ENCODE peak calls at places on chromosomes 1 and 21, in five cellular contexts. A is transverse colon; S is CD8-positive, alpha-beta memory T cell; T is hepatocyte; V is CD4-positive, CD25-positive, alpha-beta regulatory T cell. X is an unnamed sample.

GRCh38 chr1:20265243-20265642 is 25.4 kb upstream of the VWA5B1 start:
- DNase-seq in S (no peak), A (peak; percentile 48), T (peak; percentile 41), V (no peak), X (no peak)

GRCh38 chr21:41536076-41536826 is 28.3 kb upstream of the TMPRSS2 start:
- DNase-seq in V (no peak), S (no peak), T (no peak), A (peak; percentile 59), X (peak; percentile 85)

GRCh38 chr1:152110860-152111514 is 4.3 kb downstream of the TCHH start:
- DNase-seq in S (no peak), V (no peak), A (no peak), T (peak; percentile 41), X (no peak)

GRCh38 chr1:25651824-25652741 is 35.5 kb downstream of the MAN1C1 start:
- DNase-seq in V (no peak), T (no peak), A (no peak), S (no peak), X (no peak)

GRCh38 chr1:247281001-247281574 is 25.2 kb downstream of the VN1R5 start:
- DNase-seq in A (no peak), V (no peak), T (no peak), S (no peak), X (no peak)

GRCh38 chr1:204647114-204647804 is 38.3 kb downstream of the LRRN2 start:
- DNase-seq in A (peak; percentile 44), V (no peak), S (no peak), T (peak; percentile 74), X (peak; percentile 32)

GRCh38 chr21:38804617-38805281 is 980 bp upstream of the ETS2 start:
- DNase-seq in A (peak; percentile 86), S (no peak), V (no peak), T (peak; percentile 88), X (peak; percentile 84)

GRCh38 chr1:214808845-214809460 is 206.0 kb downstream of the CENPF start:
- DNase-seq in A (no peak), T (no peak), S (no peak), V (no peak), X (no peak)

GRCh38 chr1:58397187-58397820 is 149.2 kb downstream of the OMA1 start:
- DNase-seq in V (no peak), S (no peak), A (no peak), T (peak; percentile 17), X (no peak)

GRCh38 chr1:185846672-185847440 is 112.7 kb downstream of the HMCN1 start:
- DNase-seq in A (no peak), T (no peak), S (no peak), V (no peak), X (no peak)

GRCh38 chr1:106217765-106218164 is 838.7 kb upstream of the PRMT6 start:
- DNase-seq in T (no peak), S (no peak), A (no peak), V (no peak), X (no peak)

GRCh38 chr1:165169028-165169427 is 187.5 kb downstream of the LMX1A start:
- DNase-seq in V (no peak), T (no peak), S (no peak), A (no peak), X (no peak)

GRCh38 chr1:26811057-26811456 is 15.4 kb upstream of the ZDHHC18 start:
- DNase-seq in T (no peak), V (no peak), A (no peak), S (no peak), X (no peak)

DNA sequence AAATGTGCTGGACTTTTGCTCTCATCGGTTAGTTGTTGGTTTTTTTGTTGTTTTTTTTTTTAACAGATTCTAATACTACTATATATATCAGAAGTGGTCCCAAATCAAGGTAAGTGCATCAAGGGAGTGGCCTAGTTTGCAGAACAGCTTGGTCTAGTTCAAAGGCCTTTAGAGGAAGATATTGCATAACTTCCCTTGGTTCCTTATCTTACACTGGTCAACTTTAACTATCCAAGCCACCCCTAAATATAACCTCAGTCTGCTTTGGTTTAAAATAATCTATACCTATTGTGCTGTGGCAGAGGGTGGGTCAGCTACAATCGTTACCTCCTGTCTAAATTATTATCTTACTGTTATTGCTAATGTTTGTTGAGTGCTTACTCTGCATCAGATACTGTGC is 6.9 kb downstream of the S100A12 start:
- DNase-seq in T (no peak), A (no peak), V (no peak), S (no peak), X (no peak)
- H3K4me3 ChIP-seq in T (no peak overlapping the region), A (no peak overlapping the region), V (no peak overlapping the region), S (no peak overlapping the region), X (no peak overlapping the region)

GRCh38 chr21:45478115-45478801 is 64.0 kb downstream of the SLC19A1 start:
- DNase-seq in A (peak; percentile 74), T (peak; percentile 82), V (peak; percentile 64), S (peak; percentile 77), X (peak; percentile 75)
- H3K27ac ChIP-seq in A (peak overlapping the region; percentile 56), T (no peak overlapping the region), V (peak overlapping the region; percentile 82), S (peak overlapping the region; percentile 40), X (peak overlapping the region; percentile 63)

GRCh38 chr1:78649628-78650027 is at the start of gene IFI44:
- DNase-seq in T (peak; percentile 67), S (peak; percentile 70), A (peak; percentile 79), V (peak; percentile 57), X (peak; percentile 90)

GRCh38 chr1:78652019-78652560 is 2.5 kb downstream of the IFI44 start:
- DNase-seq in A (no peak), T (no peak), V (no peak), S (no peak), X (no peak)

GRCh38 chr1:78650114-78650513 is 483 bp downstream of the IFI44 start:
- DNase-seq in V (no peak), A (no peak), S (no peak), T (no peak), X (no peak)

GRCh38 chr1:78647238-78647637 is 2.4 kb upstream of the IFI44 start:
- DNase-seq in V (no peak), T (no peak), A (no peak), S (no peak), X (no peak)

GRCh38 chr1:78651247-78651646 is 1.6 kb downstream of the IFI44 start:
- DNase-seq in T (no peak), S (peak; percentile 34), V (no peak), A (no peak), X (no peak)
- H3K4me3 ChIP-seq in T (no peak overlapping the region), S (peak overlapping the region; percentile 58), V (peak overlapping the region; percentile 92), A (peak overlapping the region; percentile 38), X (peak overlapping the region; percentile 41)

DNA sequence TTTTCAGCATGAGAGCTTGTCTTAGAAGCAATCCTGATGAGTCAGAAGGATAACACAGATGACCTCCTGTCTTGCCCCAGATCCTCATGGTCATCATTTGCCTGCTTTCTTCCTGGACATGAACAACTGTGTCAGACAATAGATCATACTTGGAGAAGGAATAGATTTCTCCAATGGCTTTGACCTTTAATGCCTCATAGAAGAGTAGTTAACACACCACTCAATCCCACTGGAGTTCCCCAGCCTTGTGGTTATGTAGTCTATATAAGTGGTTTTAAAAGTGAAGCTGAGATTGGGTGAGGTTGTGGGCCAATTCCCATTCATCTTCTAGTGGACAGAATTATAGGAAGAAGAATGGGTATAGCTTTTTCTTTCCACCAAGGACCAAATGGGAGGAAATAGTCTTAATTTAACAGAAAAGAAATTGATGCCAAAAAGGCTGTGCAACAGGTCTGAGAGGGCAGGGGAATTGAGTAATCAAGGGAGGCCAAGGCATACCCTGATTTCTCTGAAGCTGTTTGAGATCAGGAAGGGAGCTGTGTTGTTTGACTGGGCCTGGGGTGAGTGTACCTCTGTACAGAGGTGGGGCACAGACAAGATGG is 14.4 kb downstream of the PRCC start:
- DNase-seq in A (no peak), S (no peak), T (no peak), V (no peak), X (no peak)
- H3K27ac ChIP-seq in A (no peak overlapping the region), S (no peak overlapping the region), T (peak overlapping the region; percentile 20), V (no peak overlapping the region), X (no peak overlapping the region)

GRCh38 chr1:29120367-29120766 is 3.3 kb downstream of the TMEM200B start:
- DNase-seq in A (no peak), S (no peak), V (no peak), T (no peak), X (no peak)
- H3K4me3 ChIP-seq in A (no peak overlapping the region), S (no peak overlapping the region), V (no peak overlapping the region), T (no peak overlapping the region), X (no peak overlapping the region)

GRCh38 chr21:33668180-33668579 is 25.9 kb downstream of the ITSN1 start:
- DNase-seq in S (no peak), A (no peak), V (no peak), T (no peak), X (no peak)
- H3K27ac ChIP-seq in S (no peak overlapping the region), A (no peak overlapping the region), V (no peak overlapping the region), T (no peak overlapping the region), X (no peak overlapping the region)

GRCh38 chr1:225469051-225469450 is 41.2 kb upstream of the LBR start:
- DNase-seq in V (no peak), A (no peak), T (no peak), S (no peak), X (no peak)

GRCh38 chr1:225468270-225469020 is 40.6 kb upstream of the LBR start:
- DNase-seq in V (no peak), A (no peak), S (no peak), T (no peak), X (no peak)

GRCh38 chr1:225465793-225466517 is 38.1 kb upstream of the LBR start:
- DNase-seq in A (no peak), T (no peak), V (no peak), S (no peak), X (no peak)

GRCh38 chr1:225466848-225467192 is 39.0 kb upstream of the LBR start:
- DNase-seq in A (no peak), T (no peak), V (no peak), S (no peak), X (no peak)

DNA sequence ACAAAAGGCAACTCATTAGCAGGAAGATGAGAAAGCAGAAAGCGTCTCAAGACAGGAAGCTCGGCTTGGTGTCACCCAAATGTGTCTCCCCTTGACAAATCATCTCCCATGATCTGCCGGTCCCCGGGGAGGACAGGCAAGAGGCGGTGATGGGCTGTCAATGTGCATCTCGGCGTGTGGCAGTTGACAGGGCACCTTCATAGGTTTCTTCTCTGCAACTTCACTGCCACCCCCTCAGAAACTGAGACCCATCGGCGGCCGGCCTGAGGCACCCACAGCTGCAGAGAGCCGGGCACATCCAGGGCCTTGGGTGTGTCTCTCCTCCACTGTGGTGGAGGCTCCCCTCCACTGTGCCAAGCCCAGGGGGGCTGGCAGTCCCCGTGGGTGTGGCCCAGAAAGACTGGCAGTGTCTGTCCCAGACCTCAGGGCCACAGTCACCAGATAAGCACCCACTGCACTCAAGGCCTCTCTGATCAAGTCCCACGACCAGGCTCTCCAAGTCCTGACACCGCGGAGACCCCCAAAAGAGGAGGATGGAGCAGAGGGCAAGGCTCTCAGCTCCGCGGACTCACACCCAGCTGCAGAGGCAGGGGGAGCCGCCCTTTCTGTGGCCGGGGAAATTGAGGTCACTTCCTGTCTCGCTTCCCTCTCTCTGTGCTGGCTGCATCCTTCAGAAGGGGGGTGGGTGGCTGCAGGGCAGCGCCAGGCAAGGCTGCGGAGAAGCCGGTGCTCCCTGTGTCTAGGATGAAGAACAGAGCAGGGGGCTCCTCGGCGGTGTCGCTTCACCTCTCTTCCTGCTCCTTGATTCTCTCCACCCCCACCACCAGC is 39.6 kb upstream of the LBR start:
- DNase-seq in V (peak; percentile 71), T (no peak), A (peak; percentile 81), S (peak; percentile 86), X (peak; percentile 63)
- H3K4me3 ChIP-seq in V (peak overlapping the region; percentile 90), T (no peak overlapping the region), A (peak overlapping the region; percentile 31), S (peak overlapping the region; percentile 84), X (peak overlapping the region; percentile 30)

DNA sequence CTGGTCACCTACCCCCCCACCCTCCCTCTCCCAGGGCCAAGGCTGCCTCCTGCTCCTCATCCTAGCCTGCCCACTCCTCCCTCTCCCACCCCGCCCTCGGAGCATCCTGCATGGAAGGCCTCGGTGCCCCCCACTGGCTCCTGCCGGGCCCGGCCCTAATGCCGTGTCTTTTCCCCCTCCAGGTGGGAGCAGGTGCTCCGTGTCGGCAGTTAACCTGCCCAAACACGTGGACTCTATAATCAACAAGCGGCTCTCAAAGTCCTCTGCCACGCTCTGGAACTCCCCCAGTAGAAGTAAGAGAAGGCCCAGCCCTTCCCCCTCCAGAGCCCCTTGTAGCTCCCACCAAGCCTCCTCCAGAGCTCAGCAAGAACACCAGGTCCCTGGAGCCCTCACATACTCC is 18.8 kb downstream of the MAP7D1 start:
- DNase-seq in V (no peak), A (no peak), S (no peak), T (no peak), X (no peak)
- H3K27ac ChIP-seq in V (no peak overlapping the region), A (peak overlapping the region; percentile 86), S (no peak overlapping the region), T (no peak overlapping the region), X (no peak overlapping the region)

X was measured in stomach.